ENCODE peak calls at places on chromosomes 16 and 17, in four cellular contexts. One of them, this sample, is unnamed.

GRCh38 chr17:44004761-44005526 is 522 bp downstream of the NAGS start:
- DNase-seq in aorta: peak; percentile 51
- DNase-seq in cardiac fibroblast: no peak
- DNase-seq in prostate gland: no peak
- DNase-seq in this sample: peak; percentile 39

GRCh38 chr17:58918072-58918471 is 162.4 kb downstream of the PPM1E start:
- DNase-seq in cardiac fibroblast: no peak
- DNase-seq in prostate gland: no peak
- DNase-seq in aorta: no peak
- DNase-seq in this sample: no peak

GRCh38 chr17:47742319-47743181 is 9.5 kb downstream of the TBX21 start:
- DNase-seq in prostate gland: no peak
- DNase-seq in aorta: no peak
- DNase-seq in cardiac fibroblast: no peak
- DNase-seq in this sample: no peak

GRCh38 chr16:80197790-80198201 is 343.0 kb upstream of the DYNLRB2 start:
- DNase-seq in prostate gland: no peak
- DNase-seq in aorta: no peak
- DNase-seq in cardiac fibroblast: peak; percentile 95
- DNase-seq in this sample: no peak

GRCh38 chr17:41048441-41048840 is 1.3 kb upstream of the KRTAP2-1 start:
- DNase-seq in aorta: no peak
- DNase-seq in prostate gland: no peak
- DNase-seq in cardiac fibroblast: peak; percentile 57
- DNase-seq in this sample: no peak

GRCh38 chr16:8866884-8867482 is 1.8 kb downstream of the CARHSP1 start:
- DNase-seq in prostate gland: no peak
- DNase-seq in aorta: no peak
- DNase-seq in cardiac fibroblast: no peak
- DNase-seq in this sample: no peak

GRCh38 chr17:38591759-38592241 is 14.0 kb downstream of the SRCIN1 start:
- DNase-seq in aorta: no peak
- DNase-seq in cardiac fibroblast: peak; percentile 10
- DNase-seq in prostate gland: no peak
- DNase-seq in this sample: no peak

GRCh38 chr16:87571868-87572244 is 30.5 kb upstream of the JPH3 start:
- DNase-seq in prostate gland: no peak
- DNase-seq in cardiac fibroblast: no peak
- DNase-seq in aorta: peak; percentile 85
- DNase-seq in this sample: no peak

GRCh38 chr16:81740163-81740562 is 38.9 kb upstream of the PLCG2 start:
- DNase-seq in cardiac fibroblast: no peak
- DNase-seq in aorta: no peak
- DNase-seq in prostate gland: no peak
- DNase-seq in this sample: no peak

GRCh38 chr17:8455660-8456059 is 20.0 kb downstream of the NDEL1 start:
- DNase-seq in prostate gland: no peak
- DNase-seq in aorta: no peak
- DNase-seq in cardiac fibroblast: no peak
- DNase-seq in this sample: no peak

GRCh38 chr17:12627177-12627629 is 38.5 kb upstream of the MYOCD start:
- DNase-seq in cardiac fibroblast: peak; percentile 98
- DNase-seq in aorta: peak; percentile 84
- DNase-seq in prostate gland: peak; percentile 8
- DNase-seq in this sample: no peak

GRCh38 chr16:57531253-57531575 is 5.2 kb downstream of the CCDC102A start:
- DNase-seq in aorta: no peak
- DNase-seq in prostate gland: no peak
- DNase-seq in cardiac fibroblast: no peak
- DNase-seq in this sample: no peak

GRCh38 chr17:7587831-7588230 is 2.1 kb downstream of the SOX15 start:
- DNase-seq in aorta: no peak
- DNase-seq in prostate gland: no peak
- DNase-seq in cardiac fibroblast: peak; percentile 33
- DNase-seq in this sample: no peak

GRCh38 chr17:63185420-63185819 is 219.4 kb downstream of the TANC2 start:
- DNase-seq in aorta: no peak
- DNase-seq in prostate gland: no peak
- DNase-seq in cardiac fibroblast: peak; percentile 33
- DNase-seq in this sample: no peak

GRCh38 chr17:65677932-65678331 is 116.5 kb upstream of the AXIN2 start:
- DNase-seq in cardiac fibroblast: peak; percentile 45
- DNase-seq in aorta: no peak
- DNase-seq in prostate gland: no peak
- DNase-seq in this sample: no peak

GRCh38 chr16:10688291-10688690 is 6.4 kb downstream of the TEKT5 start:
- DNase-seq in prostate gland: peak; percentile 19
- DNase-seq in cardiac fibroblast: no peak
- DNase-seq in aorta: no peak
- DNase-seq in this sample: peak; percentile 86

GRCh38 chr17:18191071-18191667 is 7.5 kb downstream of the ALKBH5 start:
- DNase-seq in prostate gland: no peak
- DNase-seq in cardiac fibroblast: peak; percentile 20
- DNase-seq in aorta: no peak
- DNase-seq in this sample: peak; percentile 89

GRCh38 chr17:17322516-17323510 is 19.6 kb downstream of the NT5M start:
- DNase-seq in cardiac fibroblast: no peak
- DNase-seq in aorta: no peak
- DNase-seq in prostate gland: no peak
- DNase-seq in this sample: no peak

GRCh38 chr17:68509151-68510057 is 2.8 kb upstream of the PRKAR1A start:
- DNase-seq in prostate gland: no peak
- DNase-seq in cardiac fibroblast: no peak
- DNase-seq in aorta: peak; percentile 66
- DNase-seq in this sample: peak; percentile 35

GRCh38 chr16:17070882-17071592 is 399.7 kb downstream of the XYLT1 start:
- DNase-seq in aorta: peak; percentile 56
- DNase-seq in prostate gland: peak; percentile 64
- DNase-seq in cardiac fibroblast: no peak
- DNase-seq in this sample: peak; percentile 3

GRCh38 chr17:77498875-77499698 is 358.3 kb downstream of the SEC14L1 start:
- DNase-seq in prostate gland: no peak
- DNase-seq in aorta: no peak
- DNase-seq in cardiac fibroblast: no peak
- DNase-seq in this sample: no peak

GRCh38 chr17:77363821-77364361 is 223.1 kb downstream of the SEC14L1 start:
- DNase-seq in aorta: no peak
- DNase-seq in cardiac fibroblast: peak; percentile 55
- DNase-seq in prostate gland: no peak
- DNase-seq in this sample: no peak

GRCh38 chr17:3978421-3979275 is 14.4 kb upstream of the ATP2A3 start:
- DNase-seq in prostate gland: peak; percentile 53
- DNase-seq in aorta: peak; percentile 54
- DNase-seq in cardiac fibroblast: peak; percentile 53
- DNase-seq in this sample: no peak

GRCh38 chr16:27238016-27238587 is 30.5 kb downstream of the NSMCE1 start:
- DNase-seq in prostate gland: no peak
- DNase-seq in cardiac fibroblast: no peak
- DNase-seq in aorta: peak; percentile 68
- DNase-seq in this sample: no peak

DNA sequence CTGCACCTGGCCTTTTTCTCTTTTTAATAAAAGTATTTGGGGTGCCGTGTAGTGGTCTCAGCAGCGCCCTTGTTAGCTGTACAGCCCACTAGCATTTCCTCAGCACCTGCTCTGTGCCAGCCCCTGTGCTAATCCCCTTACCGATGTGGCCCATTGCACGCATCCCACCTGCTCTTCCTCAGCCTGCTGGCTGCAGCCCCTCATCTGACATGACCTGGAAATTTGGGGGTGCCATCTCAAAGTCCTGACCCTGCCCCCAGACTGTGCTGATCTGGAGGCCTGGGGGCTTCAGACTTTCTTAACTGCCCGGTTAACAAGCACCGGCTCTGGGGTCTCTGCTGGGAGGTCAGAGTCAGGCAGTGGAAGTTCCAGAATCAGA is 10.4 kb downstream of the GPRC5C start:
- DNase-seq in prostate gland: no peak
- DNase-seq in cardiac fibroblast: no peak
- DNase-seq in aorta: no peak
- DNase-seq in this sample: no peak
- H3K4me3 ChIP-seq in prostate gland: no peak overlapping the region
- H3K4me3 ChIP-seq in cardiac fibroblast: no peak overlapping the region
- H3K4me3 ChIP-seq in aorta: no peak overlapping the region
- H3K4me3 ChIP-seq in this sample: no peak overlapping the region

GRCh38 chr16:28609631-28610594 is at the start of gene SULT1A1:
- DNase-seq in prostate gland: no peak
- DNase-seq in aorta: peak; percentile 83
- DNase-seq in cardiac fibroblast: peak; percentile 6
- DNase-seq in this sample: peak; percentile 97
- H3K4me3 ChIP-seq in prostate gland: no peak within 1 kb of the TSS
- H3K4me3 ChIP-seq in aorta: no peak within 1 kb of the TSS
- H3K4me3 ChIP-seq in cardiac fibroblast: peak within 1 kb of the TSS; percentile 33
- H3K4me3 ChIP-seq in this sample: peak within 1 kb of the TSS; percentile 4

GRCh38 chr16:29809850-29810698 is 1.9 kb upstream of the PRRT2 start:
- DNase-seq in aorta: peak; percentile 54
- DNase-seq in prostate gland: no peak
- DNase-seq in cardiac fibroblast: peak; percentile 75
- DNase-seq in this sample: no peak
- H3K4me3 ChIP-seq in aorta: no peak overlapping the region
- H3K4me3 ChIP-seq in prostate gland: no peak overlapping the region
- H3K4me3 ChIP-seq in cardiac fibroblast: no peak overlapping the region
- H3K4me3 ChIP-seq in this sample: no peak overlapping the region

GRCh38 chr17:81870978-81871386 is at the start of gene ARHGDIA:
- DNase-seq in prostate gland: no peak
- DNase-seq in aorta: no peak
- DNase-seq in cardiac fibroblast: no peak
- DNase-seq in this sample: no peak

GRCh38 chr17:81868674-81869220 is 2.4 kb downstream of the ARHGDIA start:
- DNase-seq in cardiac fibroblast: peak; percentile 87
- DNase-seq in aorta: peak; percentile 68
- DNase-seq in prostate gland: no peak
- DNase-seq in this sample: peak; percentile 37

GRCh38 chr17:81867952-81868673 is 3.0 kb downstream of the ARHGDIA start:
- DNase-seq in prostate gland: no peak
- DNase-seq in aorta: no peak
- DNase-seq in cardiac fibroblast: no peak
- DNase-seq in this sample: no peak

GRCh38 chr17:81870155-81870977 is 771 bp downstream of the ARHGDIA start:
- DNase-seq in prostate gland: no peak
- DNase-seq in cardiac fibroblast: peak; percentile 65
- DNase-seq in aorta: peak; percentile 64
- DNase-seq in this sample: peak; percentile 19

DNA sequence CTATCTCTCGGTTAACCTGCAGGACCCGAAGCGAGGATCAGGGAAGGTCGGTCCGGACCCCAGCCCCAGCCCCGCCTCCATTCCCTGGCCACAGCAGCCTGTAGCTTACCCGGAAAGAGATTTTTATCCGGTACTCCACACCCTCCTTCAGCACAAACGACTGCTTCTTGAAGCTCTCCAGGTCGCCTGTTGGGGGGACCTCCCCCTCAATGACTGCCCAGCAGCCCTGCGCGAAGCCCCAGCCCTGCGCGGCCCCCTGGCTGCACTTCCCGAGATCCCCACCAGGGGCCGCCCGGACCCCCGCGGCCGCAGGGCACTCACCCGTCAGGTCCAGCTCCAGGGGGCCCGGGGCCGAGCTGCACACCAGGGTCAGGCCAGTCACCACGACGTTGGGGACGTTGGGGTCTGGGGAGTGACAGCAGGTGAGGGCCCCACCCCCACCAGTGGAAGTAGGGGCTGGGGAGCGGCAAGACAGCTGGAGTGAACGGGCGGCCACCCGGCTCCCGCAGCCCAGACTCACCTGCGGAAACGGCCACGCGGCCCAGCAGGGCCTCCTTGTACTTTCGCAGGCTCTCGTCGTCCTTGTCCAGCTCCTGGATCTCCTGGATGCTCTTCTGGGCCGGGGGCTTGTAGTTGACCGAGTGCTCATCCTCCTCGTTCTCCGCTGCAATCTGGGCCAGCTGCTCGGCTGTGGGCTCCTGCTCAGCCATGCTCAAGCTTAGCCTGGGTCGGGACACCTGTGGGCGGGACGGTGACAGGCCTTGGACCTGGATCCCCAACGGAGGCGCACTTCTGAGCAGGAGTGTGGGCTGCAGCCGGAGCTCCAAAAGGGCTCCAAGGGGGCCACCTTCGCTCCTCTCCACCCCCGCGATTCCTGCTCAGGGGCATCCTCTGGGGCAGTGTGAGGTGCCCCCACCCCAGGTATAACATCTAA is 1.6 kb downstream of the ARHGDIA start:
- DNase-seq in aorta: peak; percentile 60
- DNase-seq in cardiac fibroblast: peak; percentile 47
- DNase-seq in prostate gland: no peak
- DNase-seq in this sample: peak; percentile 18
- H3K4me3 ChIP-seq in aorta: no peak overlapping the region
- H3K4me3 ChIP-seq in cardiac fibroblast: peak overlapping the region; percentile 78
- H3K4me3 ChIP-seq in prostate gland: peak overlapping the region; percentile 69
- H3K4me3 ChIP-seq in this sample: no peak overlapping the region

DNA sequence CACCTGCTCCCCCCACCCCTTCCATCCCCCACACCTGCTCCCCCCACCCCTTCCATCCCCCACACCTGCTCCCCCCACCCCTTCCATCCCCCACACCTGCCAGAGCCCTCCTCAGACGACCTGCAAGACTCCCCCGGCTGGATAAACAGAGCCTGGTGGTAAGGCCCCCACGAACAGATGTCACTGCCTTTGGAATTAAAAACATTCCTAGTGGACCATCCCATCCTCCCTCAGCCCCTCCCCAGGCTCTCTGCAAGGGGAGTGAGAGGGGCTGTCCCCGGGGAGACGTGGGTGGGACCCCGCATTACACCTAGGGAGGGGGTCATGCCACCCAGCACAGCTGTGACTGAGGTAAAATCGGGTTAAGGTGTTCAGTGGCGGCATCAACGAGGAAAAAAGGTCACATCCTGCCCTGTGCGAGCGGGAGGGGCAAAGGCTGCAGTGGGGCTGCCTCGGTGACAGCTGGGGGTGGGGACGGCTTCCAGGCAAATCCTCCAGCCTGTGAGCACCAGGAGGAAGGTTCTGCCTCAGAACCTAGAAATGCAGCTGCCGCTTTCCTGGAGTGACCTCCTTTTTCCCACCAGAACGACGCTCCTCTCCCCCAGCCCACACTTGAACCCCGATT is 38.7 kb downstream of the TIMM22 start:
- DNase-seq in cardiac fibroblast: no peak
- DNase-seq in aorta: peak; percentile 43
- DNase-seq in prostate gland: no peak
- DNase-seq in this sample: no peak
- H3K4me3 ChIP-seq in cardiac fibroblast: no peak overlapping the region
- H3K4me3 ChIP-seq in aorta: no peak overlapping the region
- H3K4me3 ChIP-seq in prostate gland: no peak overlapping the region
- H3K4me3 ChIP-seq in this sample: no peak overlapping the region

This sample was measured in thyroid gland.